ENCODE peak calls at places on chromosomes 7 and 10, in nine cellular contexts. C, I, T, X, Y, O, N, V and Q are unnamed samples.

GRCh38 chr10:481636-482035 is 207.8 kb downstream of the DIP2C start:
- DNase-seq in C (no peak), I (no peak), T (no peak), X (no peak), Y (no peak), O (no peak), N (no peak), V (no peak), Q (no peak)

GRCh38 chr7:87151002-87151505 is 1.2 kb upstream of the DMTF1 start:
- DNase-seq in C (no peak), I (no peak), T (no peak), X (no peak), Y (no peak), O (no peak), N (no peak), V (no peak), Q (no peak)

GRCh38 chr10:96840841-96841518 is 8.9 kb downstream of the LCOR start:
- DNase-seq in C (no peak), I (no peak), T (no peak), X (no peak), Y (no peak), O (peak; percentile 60), N (no peak), V (peak; percentile 38), Q (peak; percentile 88)

GRCh38 chr10:13654118-13654830 is 67.5 kb downstream of the PRPF18 start:
- DNase-seq in C (no peak), I (no peak), T (no peak), X (no peak), Y (no peak), O (no peak), N (no peak), V (no peak), Q (no peak)

GRCh38 chr10:96568402-96568801 is 18.4 kb downstream of the TM9SF3 start:
- DNase-seq in C (no peak), I (no peak), T (no peak), X (no peak), Y (no peak), O (no peak), N (no peak), V (no peak), Q (no peak)

GRCh38 chr10:115566867-115567266 is 473.7 kb downstream of the ATRNL1 start:
- DNase-seq in C (no peak), I (no peak), T (peak; percentile 59), X (no peak), Y (no peak), O (no peak), N (no peak), V (no peak), Q (no peak)

GRCh38 chr7:150937848-150938561 is 40.1 kb downstream of the KCNH2 start:
- DNase-seq in C (no peak), I (no peak), T (peak; percentile 56), X (peak; percentile 36), Y (no peak), O (peak; percentile 58), N (peak; percentile 10), V (peak; percentile 33), Q (peak; percentile 80)

GRCh38 chr10:35224045-35224740 is 97.5 kb downstream of the CREM start:
- DNase-seq in C (no peak), I (no peak), T (no peak), X (no peak), Y (no peak), O (no peak), N (no peak), V (no peak), Q (no peak)

GRCh38 chr7:7002416-7003062 is 176.5 kb upstream of the CCZ1B start:
- DNase-seq in C (no peak), I (no peak), T (no peak), X (no peak), Y (no peak), O (no peak), N (no peak), V (no peak), Q (no peak)

GRCh38 chr10:108911814-108912541 is 1011.3 kb downstream of the XPNPEP1 start:
- DNase-seq in C (no peak), I (no peak), T (no peak), X (no peak), Y (peak; percentile 56), O (peak; percentile 48), N (peak; percentile 50), V (peak; percentile 35), Q (no peak)

GRCh38 chr7:50822110-50822509 is 39.4 kb upstream of the GRB10 start:
- DNase-seq in C (no peak), I (no peak), T (no peak), X (no peak), Y (no peak), O (no peak), N (no peak), V (no peak), Q (no peak)

GRCh38 chr7:131105294-131105802 is 222.3 kb upstream of the MKLN1 start:
- DNase-seq in C (no peak), I (no peak), T (no peak), X (no peak), Y (no peak), O (peak; percentile 17), N (peak; percentile 28), V (no peak), Q (peak; percentile 17)

GRCh38 chr10:3807221-3807927 is 22.4 kb upstream of the KLF6 start:
- DNase-seq in C (no peak), I (no peak), T (no peak), X (peak; percentile 50), Y (no peak), O (peak; percentile 99), N (no peak), V (no peak), Q (peak; percentile 70)

GRCh38 chr7:131325179-131325840 is 2.4 kb upstream of the MKLN1 start:
- DNase-seq in C (no peak), I (no peak), T (no peak), X (no peak), Y (no peak), O (no peak), N (no peak), V (no peak), Q (no peak)

GRCh38 chr10:48807786-48808185 is 123.1 kb downstream of the WDFY4 start:
- DNase-seq in C (no peak), I (no peak), T (no peak), X (peak; percentile 76), Y (no peak), O (no peak), N (no peak), V (no peak), Q (no peak)

GRCh38 chr7:50119815-50120637 is 27.0 kb upstream of the ZPBP start:
- DNase-seq in C (no peak), I (no peak), T (no peak), X (peak; percentile 59), Y (no peak), O (no peak), N (no peak), V (no peak), Q (no peak)

GRCh38 chr7:133709036-133709880 is 417.9 kb upstream of the LRGUK start:
- DNase-seq in C (no peak), I (no peak), T (peak; percentile 41), X (no peak), Y (no peak), O (no peak), N (no peak), V (no peak), Q (no peak)

GRCh38 chr7:39700932-39701331 is 77.6 kb downstream of the RALA start:
- DNase-seq in C (no peak), I (no peak), T (no peak), X (no peak), Y (peak; percentile 40), O (no peak), N (no peak), V (no peak), Q (no peak)

GRCh38 chr7:32506266-32507054 is 11.2 kb downstream of the AVL9 start:
- DNase-seq in C (no peak), I (no peak), T (no peak), X (peak; percentile 12), Y (no peak), O (peak; percentile 90), N (peak; percentile 81), V (peak; percentile 92), Q (peak; percentile 80)

GRCh38 chr10:75070478-75071163 is 40.8 kb upstream of the SAMD8 start:
- DNase-seq in C (no peak), I (no peak), T (no peak), X (no peak), Y (no peak), O (no peak), N (no peak), V (no peak), Q (no peak)

GRCh38 chr10:45354261-45354660 is 19.8 kb upstream of the ALOX5 start:
- DNase-seq in C (no peak), I (no peak), T (no peak), X (no peak), Y (peak; percentile 65), O (peak; percentile 94), N (no peak), V (peak; percentile 11), Q (peak; percentile 62)

GRCh38 chr7:24339575-24339974 is 55.6 kb downstream of the NPY start:
- DNase-seq in C (no peak), I (no peak), T (no peak), X (no peak), Y (no peak), O (no peak), N (no peak), V (no peak), Q (no peak)

GRCh38 chr7:48307041-48307714 is 135.9 kb downstream of the ABCA13 start:
- DNase-seq in C (no peak), I (no peak), T (no peak), X (no peak), Y (no peak), O (no peak), N (no peak), V (no peak), Q (peak; percentile 10)

GRCh38 chr7:116802144-116802747 is 60.1 kb upstream of the CAPZA2 start:
- DNase-seq in C (no peak), I (no peak), T (no peak), X (no peak), Y (no peak), O (peak; percentile 59), N (no peak), V (peak; percentile 69), Q (no peak)